ENCODE peak calls at places on chromosomes 2 and 18, in seven cellular contexts. Y is effector memory CD4-positive, alpha-beta T cell; I is endodermal cell; V is CD4-positive, alpha-beta T cell; K is K562; B is GM23248; C is uterus. R is an unnamed sample. For H3K27me3, the result is how much of the 10 kb centered on the place peaks cover.

GRCh38 chr18:55185391-55185790 is 226.1 kb upstream of the CCDC68 start:
- DNase-seq in C (no peak), K (no peak), Y (no peak), V (no peak), I (no peak), B (peak), R (no peak)

GRCh38 chr2:177625744-177626655 is 233.4 kb downstream of the AGPS start:
- DNase-seq in K (no peak), V (no peak), C (no peak), Y (no peak), I (no peak), B (no peak), R (peak)

GRCh38 chr2:79040967-79041582 is 15.6 kb downstream of the REG3G start:
- DNase-seq in V (no peak), B (peak), K (peak), Y (no peak), I (no peak), C (no peak), R (no peak)

GRCh38 chr2:169910109-169910799 is 83.0 kb downstream of the UBR3 start:
- DNase-seq in I (no peak), V (no peak), Y (no peak), B (no peak), C (no peak), K (peak), R (no peak)

GRCh38 chr2:67649331-67650071 is 252.4 kb downstream of the ETAA1 start:
- DNase-seq in V (no peak), B (peak), K (no peak), Y (no peak), I (peak), C (peak), R (no peak)

GRCh38 chr2:30662268-30663131 is 144.7 kb downstream of the CAPN13 start:
- DNase-seq in C (peak), V (no peak), Y (no peak), I (peak), B (peak), K (no peak), R (peak)

GRCh38 chr18:13318644-13319501 is 100.3 kb downstream of the LDLRAD4 start:
- DNase-seq in Y (no peak), B (no peak), C (no peak), K (no peak), I (no peak), V (no peak), R (no peak)

GRCh38 chr2:231181848-231182247 is 16.6 kb upstream of the ARMC9 start:
- DNase-seq in C (no peak), I (peak), Y (no peak), K (peak), B (peak), V (no peak), R (no peak)

GRCh38 chr2:153875801-153876466 is 4.2 kb downstream of the GALNT13 start:
- DNase-seq in Y (no peak), V (no peak), B (no peak), C (no peak), K (no peak), I (no peak), R (no peak)

GRCh38 chr18:62621546-62621945 is 93.8 kb upstream of the PHLPP1 start:
- DNase-seq in K (no peak), V (no peak), C (no peak), I (no peak), B (peak), Y (no peak), R (no peak)

GRCh38 chr2:46578966-46579365 is 99.6 kb downstream of the TMEM247 start:
- DNase-seq in V (no peak), K (no peak), C (no peak), Y (no peak), B (peak), I (no peak), R (no peak)

GRCh38 chr2:72142743-72143440 is 4.8 kb downstream of the CYP26B1 start:
- DNase-seq in Y (no peak), C (peak), K (no peak), V (no peak), I (peak), B (peak), R (peak)

GRCh38 chr2:241773511-241774418 is 2.9 kb upstream of the GAL3ST2 start:
- DNase-seq in V (no peak), K (no peak), C (no peak), B (no peak), I (peak), Y (no peak), R (no peak)

GRCh38 chr2:73172963-73173362 is 29.4 kb upstream of the NOTO start:
- DNase-seq in I (no peak), B (peak), C (no peak), V (no peak), Y (no peak), K (no peak), R (no peak)

GRCh38 chr2:196925768-196926561 is 542 bp downstream of the PGAP1 start:
- DNase-seq in Y (no peak), I (peak), C (peak), B (peak), V (peak), K (peak), R (peak)

GRCh38 chr2:88711897-88712296 is 20.4 kb downstream of the RPIA start:
- DNase-seq in B (no peak), Y (no peak), C (no peak), I (no peak), K (no peak), V (no peak), R (no peak)

GRCh38 chr2:12847694-12848093 is 131.0 kb downstream of the TRIB2 start:
- DNase-seq in K (no peak), Y (no peak), C (no peak), V (no peak), B (no peak), I (no peak), R (no peak)

GRCh38 chr2:160253440-160254296 is 53.6 kb upstream of the ITGB6 start:
- DNase-seq in V (no peak), C (no peak), B (peak), I (no peak), K (no peak), Y (no peak), R (no peak)

GRCh38 chr2:15481000-15481399 is 80.1 kb downstream of the NBAS start:
- DNase-seq in Y (no peak), I (no peak), B (no peak), C (no peak), V (no peak), K (no peak), R (no peak)

GRCh38 chr2:5510082-5510481 is 182.1 kb upstream of the SOX11 start:
- DNase-seq in V (no peak), I (no peak), Y (no peak), C (no peak), K (no peak), B (no peak), R (no peak)

GRCh38 chr18:67417864-67418523 is 98.5 kb downstream of the DSEL start:
- DNase-seq in B (peak), C (no peak), Y (no peak), K (no peak), I (no peak), V (no peak), R (no peak)

GRCh38 chr18:58805482-58806187 is 59.0 kb upstream of the ZNF532 start:
- DNase-seq in V (no peak), Y (no peak), I (no peak), K (no peak), B (no peak), C (no peak), R (no peak)

GRCh38 chr2:16718551-16719404 is 53.1 kb upstream of the CYRIA start:
- DNase-seq in Y (no peak), B (no peak), V (no peak), C (no peak), K (no peak), I (no peak), R (no peak)

GRCh38 chr2:37322368-37322767 is 2.3 kb downstream of the PRKD3 start:
- DNase-seq in B (peak), C (no peak), I (no peak), V (no peak), Y (no peak), K (no peak), R (no peak)

GRCh38 chr18:23822590-23823385 is 133.5 kb downstream of the LAMA3 start:
- DNase-seq in C (no peak), Y (no peak), I (peak), B (peak), K (no peak), V (no peak), R (no peak)

GRCh38 chr18:47209166-47209565 is 33.0 kb upstream of the IER3IP1 start:
- DNase-seq in V (no peak), Y (no peak), B (peak), I (no peak), K (no peak), C (no peak), R (no peak)

GRCh38 chr2:7471185-7471584 is 554.0 kb downstream of the RNF144A start:
- DNase-seq in B (no peak), Y (no peak), C (no peak), K (no peak), V (no peak), I (no peak), R (no peak)

GRCh38 chr2:7467782-7468447 is 550.7 kb downstream of the RNF144A start:
- DNase-seq in K (no peak), I (no peak), B (no peak), V (no peak), Y (peak), C (no peak), R (no peak)

GRCh38 chr2:7468448-7468828 is 551.2 kb downstream of the RNF144A start:
- DNase-seq in K (no peak), B (no peak), I (no peak), Y (no peak), C (no peak), V (no peak), R (no peak)

GRCh38 chr2:7473135-7473771 is 556.0 kb downstream of the RNF144A start:
- DNase-seq in K (no peak), I (no peak), B (no peak), V (no peak), C (no peak), Y (no peak), R (no peak)

GRCh38 chr2:7468955-7469354 is 551.7 kb downstream of the RNF144A start:
- DNase-seq in K (no peak), I (no peak), B (peak), C (no peak), Y (no peak), V (no peak), R (no peak)
- H3K27me3 ChIP-seq in K (under half), I (under half), B (under half), C (under half), Y (under half), V (under half), R (under half)

GRCh38 chr2:589551-589950 is 87.7 kb downstream of the TMEM18 start:
- DNase-seq in B (no peak), C (no peak), V (no peak), Y (no peak), K (no peak), I (peak), R (no peak)

GRCh38 chr2:592737-593136 is 84.5 kb downstream of the TMEM18 start:
- DNase-seq in K (no peak), V (no peak), B (no peak), C (no peak), Y (no peak), I (no peak), R (no peak)

GRCh38 chr2:588041-588645 is 89.1 kb downstream of the TMEM18 start:
- DNase-seq in K (no peak), B (no peak), C (peak), I (peak), Y (no peak), V (no peak), R (peak)

GRCh38 chr2:593354-594026 is 83.7 kb downstream of the TMEM18 start:
- DNase-seq in I (no peak), V (no peak), K (no peak), Y (no peak), C (no peak), B (no peak), R (no peak)

DNA sequence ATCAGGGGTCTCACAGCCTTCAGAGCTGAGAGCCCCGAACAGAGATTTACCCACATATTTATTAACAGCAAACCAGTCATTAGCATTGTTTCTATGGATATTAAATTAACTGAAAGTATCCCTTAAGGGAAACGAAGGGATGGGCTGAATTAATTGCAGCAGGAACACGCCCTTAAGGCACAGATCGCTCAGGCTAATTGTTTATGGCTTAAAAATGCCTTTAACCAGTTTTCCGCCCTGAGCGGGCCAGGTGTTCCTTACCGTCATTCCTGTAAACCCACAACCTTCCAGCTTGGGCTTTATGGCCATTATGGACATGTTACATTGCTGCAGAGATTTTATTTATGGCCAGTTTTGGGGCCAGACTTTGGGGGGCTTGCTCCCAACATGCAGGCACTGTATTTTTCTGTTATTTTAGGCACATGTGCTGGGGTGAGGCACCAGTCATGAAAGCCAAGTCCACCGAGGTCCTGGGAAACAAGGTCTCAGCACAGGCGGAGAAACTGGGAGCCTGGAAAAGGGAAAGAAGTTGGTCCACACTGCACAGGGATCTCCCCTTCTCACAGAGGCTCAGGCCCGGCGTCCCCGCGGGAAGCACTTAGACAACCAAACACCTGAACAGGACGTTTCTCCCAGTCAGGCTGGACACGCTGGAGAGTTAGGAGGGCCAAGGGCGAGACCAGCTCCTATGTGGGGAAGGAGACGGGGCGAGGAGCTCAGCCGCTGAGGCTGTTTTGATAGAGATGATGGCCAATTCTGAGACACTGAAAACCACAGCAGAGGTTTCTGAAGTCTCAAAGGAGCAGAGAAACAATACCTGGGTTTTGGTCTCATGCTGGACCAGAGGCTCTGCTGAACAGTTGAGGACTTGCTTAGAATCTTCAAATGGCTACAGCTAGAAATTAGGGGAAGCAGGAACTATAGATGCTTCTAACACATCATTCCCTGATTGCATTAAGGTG is 86.7 kb downstream of the TMEM18 start:
- DNase-seq in K (no peak), I (peak), B (no peak), V (no peak), C (no peak), Y (no peak), R (no peak)
- H3K27me3 ChIP-seq in K (half or more), I (under half), B (under half), V (under half), C (under half), Y (under half), R (under half)

DNA sequence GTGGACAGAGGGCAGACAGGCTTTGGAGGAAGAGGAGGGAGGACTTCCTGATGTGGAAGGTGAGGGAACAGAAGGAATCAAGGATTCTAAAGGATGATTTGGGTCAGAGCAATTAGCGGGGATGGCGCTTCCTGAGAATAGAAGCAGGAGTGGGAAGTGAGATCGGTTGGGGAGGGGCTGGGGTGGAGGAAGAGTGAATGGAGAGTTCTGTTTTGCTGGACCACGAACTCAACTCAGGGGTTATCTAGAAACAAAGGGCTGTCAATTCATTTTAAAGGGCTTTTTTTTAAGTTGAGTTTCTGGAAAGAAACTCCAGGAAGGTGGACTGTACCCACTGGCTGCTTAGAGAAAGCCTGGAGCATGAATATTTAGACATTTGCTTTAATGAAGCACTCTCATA is 54.9 kb downstream of the BCL2L11 start:
- DNase-seq in C (no peak), I (no peak), Y (no peak), K (no peak), B (no peak), V (no peak), R (no peak)
- H3K27me3 ChIP-seq in C (under half), I (under half), Y (under half), K (under half), B (under half), V (under half), R (under half)

DNA sequence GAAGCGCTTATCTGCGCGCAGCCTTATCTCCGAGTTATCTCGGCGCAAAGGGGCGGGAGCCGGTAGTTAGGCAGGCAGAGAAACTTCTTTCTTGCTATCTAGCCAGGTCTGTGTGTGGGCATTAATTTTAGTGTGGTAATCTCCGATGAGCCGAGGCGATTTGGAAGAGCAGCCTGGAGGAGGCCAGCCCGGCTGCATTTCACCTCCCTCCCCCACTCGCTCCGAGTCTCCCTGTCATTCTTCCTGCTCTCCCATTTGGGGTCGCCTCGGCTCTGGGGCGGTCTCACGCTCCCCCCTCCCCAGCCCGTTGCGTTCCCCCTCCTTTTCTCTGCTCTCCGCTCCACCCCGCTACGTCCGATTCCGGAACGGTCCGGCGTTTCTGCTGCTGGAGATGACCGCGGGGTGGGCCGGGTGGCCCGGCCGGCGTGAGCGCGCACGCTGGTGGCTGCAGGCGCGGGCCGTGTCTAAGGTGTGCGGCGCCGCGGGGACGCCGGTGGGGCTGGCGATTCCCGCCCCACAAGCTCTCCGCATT is 566 bp downstream of the GATA6 start:
- DNase-seq in B (peak), Y (no peak), I (peak), V (no peak), C (peak), K (no peak), R (no peak)
- H3K27me3 ChIP-seq in B (under half), Y (under half), I (under half), V (half or more), C (under half), K (half or more), R (half or more)

DNA sequence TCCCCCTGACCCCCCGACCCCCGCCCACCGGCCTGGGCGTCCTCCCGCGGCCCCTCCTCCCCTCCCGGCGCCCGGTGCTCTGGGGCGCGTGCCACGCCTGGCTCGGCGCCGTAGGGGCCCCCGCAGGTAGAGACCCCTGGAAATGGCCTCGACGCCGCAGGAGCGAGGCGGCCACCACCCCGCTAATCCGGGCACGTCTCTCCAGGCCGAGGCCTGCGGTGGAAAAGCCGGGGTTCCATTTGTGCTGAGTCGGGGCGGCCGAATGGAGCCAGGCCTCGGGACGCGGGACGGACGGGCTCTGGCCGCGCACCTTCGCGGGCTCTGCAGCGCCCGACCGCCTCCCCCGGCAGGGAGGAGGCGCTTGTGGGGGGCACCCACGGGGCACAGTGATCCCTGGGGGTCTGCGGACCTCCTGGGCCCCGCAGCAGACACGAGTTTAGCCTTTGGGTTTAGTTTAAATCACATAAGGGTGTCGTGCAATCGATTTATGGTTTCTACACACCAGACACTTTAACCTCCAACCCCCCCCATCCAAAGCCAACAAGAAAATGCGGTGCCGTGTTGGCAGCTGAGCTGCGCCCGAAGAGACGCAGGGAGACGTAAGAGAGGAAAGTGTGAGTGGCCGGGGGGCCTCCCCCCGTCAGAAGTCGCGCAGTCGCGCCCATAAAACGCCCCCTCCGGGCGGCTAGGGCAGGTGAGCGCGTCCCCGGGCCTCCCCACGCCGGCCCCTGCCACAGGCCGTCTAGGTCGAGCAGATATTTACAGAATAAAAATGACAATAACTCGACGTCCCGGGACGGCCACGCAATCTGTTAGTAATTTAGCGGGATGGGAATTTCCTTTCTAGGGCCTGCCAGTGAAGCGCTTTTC is 1.1 kb upstream of the NFATC1 start:
- DNase-seq in C (peak), I (peak), B (peak), K (no peak), Y (peak), V (no peak), R (no peak)
- H3K27me3 ChIP-seq in C (under half), I (half or more), B (under half), K (under half), Y (under half), V (under half), R (half or more)

R was measured in H9.